ENCODE peak calls at places on chromosomes 3 and 15, in six cellular contexts. T, W, J, C, A and H are unnamed samples. For H3K36me3, the result is how much of the 10 kb centered on the place peaks cover.

GRCh38 chr3:105571005-105571404 is 204.3 kb downstream of the ALCAM start:
- DNase-seq in W (no peak), T (no peak), A (no peak), C (no peak), J (no peak), H (no peak)

GRCh38 chr3:143972495-143973351 is 1.1 kb downstream of the DIPK2A start:
- DNase-seq in C (peak), T (peak), J (peak), A (peak), W (peak), H (peak)

GRCh38 chr15:47801522-47801921 is 84.2 kb downstream of the SEMA6D start:
- DNase-seq in A (no peak), W (no peak), C (no peak), J (no peak), T (no peak), H (no peak)

GRCh38 chr3:125436921-125437320 is 61.8 kb upstream of the ZNF148 start:
- DNase-seq in W (no peak), A (no peak), J (no peak), C (no peak), T (no peak), H (no peak)

GRCh38 chr3:129106320-129106719 is 15.3 kb downstream of the RAB43 start:
- DNase-seq in T (no peak), C (no peak), A (no peak), J (peak), W (no peak), H (no peak)

GRCh38 chr3:114569186-114569585 is 275.4 kb downstream of the TIGIT start:
- DNase-seq in A (no peak), T (peak), W (no peak), C (no peak), J (no peak), H (no peak)

GRCh38 chr15:31752363-31752762 is 278.0 kb upstream of the CHRNA7 start:
- DNase-seq in W (no peak), A (no peak), J (no peak), C (peak), T (peak), H (no peak)

GRCh38 chr3:30097022-30097650 is 509.3 kb upstream of the TGFBR2 start:
- DNase-seq in C (no peak), A (no peak), W (no peak), J (no peak), T (no peak), H (no peak)

GRCh38 chr15:66498501-66499386 is 1.2 kb upstream of the SNAPC5 start:
- DNase-seq in C (peak), A (peak), W (no peak), T (peak), J (peak), H (no peak)

GRCh38 chr3:184666422-184666821 is 45.4 kb downstream of the MAGEF1 start:
- DNase-seq in J (no peak), C (no peak), T (no peak), A (no peak), W (no peak), H (no peak)

GRCh38 chr3:136958931-136959330 is 1.1 kb downstream of the IL20RB start:
- DNase-seq in T (no peak), C (no peak), J (no peak), W (no peak), A (no peak), H (no peak)

GRCh38 chr3:38651153-38651789 is 1.8 kb upstream of the SCN5A start:
- DNase-seq in T (peak), C (peak), J (peak), A (peak), W (no peak), H (peak)

GRCh38 chr3:29083081-29083480 is 197.8 kb upstream of the RBMS3 start:
- DNase-seq in W (no peak), T (no peak), J (no peak), A (no peak), C (no peak), H (no peak)

GRCh38 chr3:119794971-119795612 is 13.2 kb downstream of the NR1I2 start:
- DNase-seq in A (peak), C (peak), T (no peak), W (peak), J (peak), H (peak)

GRCh38 chr15:38299216-38299615 is 46.6 kb downstream of the SPRED1 start:
- DNase-seq in J (no peak), W (no peak), C (no peak), A (peak), T (peak), H (no peak)

GRCh38 chr15:67741313-67741712 is 84.0 kb upstream of the SKOR1 start:
- DNase-seq in C (no peak), T (no peak), W (no peak), A (no peak), J (no peak), H (no peak)

GRCh38 chr15:74251187-74251811 is 15.2 kb downstream of the CCDC33 start:
- DNase-seq in W (no peak), A (no peak), C (no peak), J (no peak), T (no peak), H (no peak)

GRCh38 chr3:8968375-8968882 is 5.2 kb upstream of the RAD18 start:
- DNase-seq in A (no peak), W (no peak), J (no peak), T (no peak), C (no peak), H (no peak)

GRCh38 chr15:38084289-38084688 is 149.8 kb downstream of the TMCO5A start:
- DNase-seq in A (peak), J (no peak), W (no peak), C (no peak), T (peak), H (no peak)

GRCh38 chr3:30299674-30300423 is 306.6 kb upstream of the TGFBR2 start:
- DNase-seq in A (no peak), T (peak), C (peak), W (no peak), J (no peak), H (no peak)

GRCh38 chr3:9279959-9280358 is 30.5 kb upstream of the SRGAP3 start:
- DNase-seq in A (peak), J (peak), T (peak), W (no peak), C (no peak), H (peak)

GRCh38 chr3:30644615-30645014 is 38.2 kb downstream of the TGFBR2 start:
- DNase-seq in A (peak), T (peak), J (no peak), W (no peak), C (no peak), H (no peak)

GRCh38 chr3:112629425-112629824 is 11.5 kb downstream of the CCDC80 start:
- DNase-seq in C (peak), W (no peak), T (peak), J (peak), A (peak), H (no peak)

GRCh38 chr15:53758412-53758811 is 1.1 kb downstream of the WDR72 start:
- DNase-seq in J (peak), T (no peak), C (no peak), A (no peak), W (no peak), H (no peak)

GRCh38 chr3:50340404-50341329 is at the start of gene RASSF1:
- DNase-seq in J (peak), A (no peak), T (no peak), W (no peak), C (no peak), H (no peak)

GRCh38 chr3:10996345-10997050 is 4.0 kb downstream of the SLC6A1 start:
- DNase-seq in A (no peak), W (no peak), J (no peak), T (no peak), C (no peak), H (no peak)

GRCh38 chr15:79339588-79340314 is 28.8 kb downstream of the TMED3 start:
- DNase-seq in J (peak), C (peak), W (no peak), A (peak), T (peak), H (peak)

GRCh38 chr3:128367726-128368125 is 99.0 kb downstream of the DNAJB8 start:
- DNase-seq in C (no peak), A (no peak), T (peak), J (peak), W (no peak), H (no peak)

GRCh38 chr3:143757691-143758090 is 90.6 kb downstream of the SLC9A9 start:
- DNase-seq in T (no peak), J (peak), W (no peak), A (no peak), C (no peak), H (no peak)

GRCh38 chr3:66076861-66077495 is 38.3 kb upstream of the MAGI1 start:
- DNase-seq in T (peak), A (no peak), W (no peak), J (no peak), C (no peak), H (no peak)

GRCh38 chr15:90681480-90681879 is 35.7 kb upstream of the BLM start:
- DNase-seq in C (peak), W (no peak), J (no peak), T (peak), A (peak), H (no peak)

GRCh38 chr3:41241800-41242571 is 42.7 kb downstream of the CTNNB1 start:
- DNase-seq in J (no peak), A (peak), W (no peak), C (no peak), T (no peak), H (no peak)

GRCh38 chr3:41241159-41241558 is 41.9 kb downstream of the CTNNB1 start:
- DNase-seq in J (no peak), T (no peak), C (peak), W (no peak), A (peak), H (no peak)

GRCh38 chr3:41244620-41245336 is 45.5 kb downstream of the CTNNB1 start:
- DNase-seq in W (no peak), J (no peak), A (no peak), T (no peak), C (no peak), H (no peak)

GRCh38 chr3:41239587-41239986 is 40.3 kb downstream of the CTNNB1 start:
- DNase-seq in A (peak), T (no peak), J (no peak), W (no peak), C (no peak), H (no peak)

DNA sequence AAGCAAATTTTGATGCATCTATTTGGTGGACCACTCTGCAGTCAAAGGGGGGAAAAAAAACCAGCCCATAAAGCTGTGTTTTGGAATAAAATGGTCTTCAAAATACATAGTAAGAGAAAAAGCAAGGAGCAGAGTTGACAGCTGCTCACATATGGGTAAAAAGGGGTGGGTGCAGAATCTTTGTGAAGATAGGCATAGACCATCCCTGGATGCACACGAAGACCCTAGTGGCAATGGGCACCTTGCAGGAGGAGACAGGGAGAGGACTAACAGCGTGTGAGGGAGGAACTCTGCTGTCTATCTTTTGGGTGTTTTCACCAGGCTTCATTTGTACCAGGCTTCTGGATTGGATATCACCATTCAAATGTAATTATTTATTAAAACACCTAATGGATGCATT is 43.9 kb downstream of the CTNNB1 start:
- DNase-seq in J (no peak), W (no peak), A (peak), C (no peak), T (no peak), H (no peak)
- H3K36me3 ChIP-seq in J (under half), W (under half), A (half or more), C (under half), T (under half), H (under half)

DNA sequence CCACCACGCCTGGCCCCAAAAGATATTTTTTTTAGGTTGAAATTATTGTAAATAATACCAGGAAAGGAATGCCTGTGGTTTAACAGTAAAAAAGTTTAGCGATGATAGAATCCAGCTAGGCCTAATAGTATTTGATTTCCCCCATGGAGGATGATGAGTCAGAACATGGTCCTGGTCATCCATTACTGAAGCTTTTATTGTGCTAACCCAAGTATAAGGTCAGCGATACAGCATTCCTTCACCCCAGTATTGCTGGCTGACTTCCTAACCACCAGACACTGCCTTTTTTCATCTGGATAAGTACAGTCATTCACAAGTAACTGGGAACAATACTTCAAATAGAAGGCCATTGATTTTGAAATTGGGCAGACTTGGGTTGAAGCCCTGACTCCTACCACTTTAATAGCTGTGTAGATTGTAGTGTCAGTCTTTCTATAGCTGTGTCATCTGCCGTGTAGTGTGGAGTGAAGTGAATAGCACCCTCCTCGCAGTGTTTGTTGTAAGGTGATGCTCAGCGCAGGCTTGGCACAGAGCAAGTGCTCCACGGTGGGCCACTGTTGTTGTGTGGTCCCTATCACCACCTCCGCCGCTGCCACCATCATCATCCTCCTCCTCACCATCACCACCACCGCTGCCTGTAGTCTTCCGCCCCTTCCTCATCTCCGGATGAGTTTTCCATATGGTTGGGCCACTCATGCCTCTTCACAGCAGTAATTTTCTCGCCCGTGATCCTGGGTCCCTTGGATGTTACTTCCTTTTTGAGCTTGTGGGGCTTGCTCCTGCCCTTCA is 436.0 kb upstream of the TPM1 start:
- DNase-seq in A (peak), C (no peak), J (no peak), W (no peak), T (peak), H (no peak)
- H3K27ac ChIP-seq in A (peak), C (no peak), J (no peak), W (no peak), T (peak), H (no peak)

GRCh38 chr3:188518835-188519452 is 365.0 kb downstream of the LPP start:
- DNase-seq in C (no peak), A (no peak), W (no peak), J (no peak), T (no peak), H (no peak)

GRCh38 chr3:188518416-188518815 is 364.5 kb downstream of the LPP start:
- DNase-seq in J (no peak), W (no peak), A (no peak), C (no peak), T (no peak), H (peak)

GRCh38 chr3:188520466-188520865 is 366.5 kb downstream of the LPP start:
- DNase-seq in C (no peak), A (no peak), W (no peak), T (peak), J (no peak), H (no peak)

GRCh38 chr3:188513662-188514328 is 359.8 kb downstream of the LPP start:
- DNase-seq in A (no peak), C (peak), W (no peak), J (peak), T (no peak), H (no peak)

DNA sequence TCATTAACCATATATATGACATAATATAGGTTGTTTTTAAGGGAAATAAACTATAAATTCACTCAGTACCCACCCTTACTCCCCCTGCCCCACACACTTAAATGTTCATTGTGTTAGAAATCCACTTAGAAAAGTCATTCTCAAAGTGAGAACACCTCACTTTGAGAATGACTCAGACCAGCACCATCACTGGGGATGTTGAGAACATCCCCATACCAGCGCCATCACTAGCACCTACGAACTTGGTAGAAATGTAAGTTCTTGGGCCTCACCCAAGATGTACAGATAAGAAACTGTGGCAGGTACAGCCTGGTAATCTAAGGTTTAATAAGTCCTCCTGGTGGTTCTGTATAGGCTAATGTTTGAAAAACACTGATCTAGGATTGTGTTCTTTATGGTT is 362.6 kb downstream of the LPP start:
- DNase-seq in A (no peak), T (no peak), W (no peak), C (peak), J (no peak), H (no peak)
- H3K4ac ChIP-seq in A (no peak), T (no peak), W (no peak), C (no peak), J (no peak), H (no peak)

GRCh38 chr15:85717212-85717611 is 77.5 kb downstream of the KLHL25 start:
- DNase-seq in C (peak), J (no peak), W (no peak), A (no peak), T (no peak), H (no peak)
- H3K36me3 ChIP-seq in C (under half), J (under half), W (under half), A (half or more), T (under half), H (under half)

DNA sequence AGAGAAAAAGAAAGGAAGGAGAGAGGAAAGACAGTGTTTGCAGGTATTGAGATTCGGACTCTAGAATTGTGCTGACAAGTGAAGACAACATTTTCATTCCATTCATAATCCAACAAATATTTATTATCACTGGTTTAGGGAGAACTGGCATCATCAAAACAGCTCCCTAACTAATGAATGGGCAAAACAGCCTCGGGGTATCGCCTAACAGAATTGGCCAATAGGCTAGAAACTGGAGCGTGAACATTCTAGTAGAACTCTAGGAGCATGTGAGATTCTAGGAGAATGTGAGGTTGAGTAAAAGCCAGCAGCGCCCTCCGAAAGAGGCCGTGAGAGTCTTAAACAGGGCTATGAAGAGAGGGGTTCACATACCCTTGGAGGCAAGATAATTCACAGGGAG is 221.8 kb upstream of the WNT5A start:
- DNase-seq in T (no peak), W (no peak), A (no peak), J (no peak), C (peak), H (no peak)
- H3K27ac ChIP-seq in T (no peak), W (no peak), A (no peak), J (no peak), C (no peak), H (no peak)

DNA sequence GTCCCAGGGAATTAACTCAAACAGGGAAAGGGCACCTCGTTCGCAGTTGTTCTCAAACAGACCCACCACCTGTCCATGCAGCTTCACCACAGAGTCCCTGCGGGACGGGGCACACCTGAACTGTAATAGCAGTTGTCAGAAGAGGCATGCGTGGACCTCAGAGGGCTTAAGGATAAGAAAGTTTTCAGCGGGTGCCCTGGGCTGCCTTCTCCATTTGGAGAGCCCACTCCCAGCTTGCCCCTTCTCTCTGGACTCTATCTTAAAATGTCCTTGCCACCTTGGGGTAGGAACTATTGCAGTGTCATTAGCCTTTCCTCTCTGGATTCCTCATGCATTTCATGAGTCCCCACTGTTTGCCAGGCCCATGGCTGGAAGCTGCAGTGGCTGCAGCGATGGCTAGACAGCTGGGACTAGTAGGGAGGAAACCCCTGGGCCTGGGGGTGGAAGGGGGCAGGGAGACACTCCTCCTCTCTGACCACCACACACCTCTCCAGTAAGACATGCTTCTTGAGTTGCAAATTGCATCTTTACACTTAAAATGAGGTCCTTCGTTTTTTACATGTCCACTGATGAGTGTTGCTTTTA is 33.5 kb downstream of the PDIA5 start:
- DNase-seq in T (no peak), C (no peak), J (no peak), A (no peak), W (no peak), H (no peak)
- H3K4ac ChIP-seq in T (no peak), C (peak), J (no peak), A (no peak), W (peak), H (no peak)

GRCh38 chr15:42097018-42097417 is 2.7 kb upstream of the PLA2G4D start:
- DNase-seq in C (no peak), T (no peak), J (no peak), W (no peak), A (no peak), H (no peak)
- H3K36me3 ChIP-seq in C (under half), T (under half), J (under half), W (under half), A (under half), H (under half)